ENCODE peak calls at places on chromosomes 16 and 17, in seven cellular contexts. K is AG04449, H is A549, V is ascending aorta, Z is mesothelial cell of epicardium, Y is cardiac muscle cell, I is iPS DF 19.7. T is an unnamed sample.

GRCh38 chr17:77356109-77356689 is 215.4 kb downstream of the SEC14L1 start:
- DNase-seq in K (no peak), H (no peak), V (peak), Z (peak), Y (no peak), I (no peak), T (peak)

GRCh38 chr17:10050597-10051101 is 145.6 kb upstream of the RCVRN start:
- DNase-seq in K (no peak), H (no peak), V (no peak), Z (no peak), Y (peak), I (no peak), T (no peak)

GRCh38 chr17:82358467-82359350 is at the start of gene TEX19:
- DNase-seq in K (no peak), H (peak), V (no peak), Z (no peak), Y (no peak), I (no peak), T (peak)

GRCh38 chr16:15482068-15482747 is 47.8 kb downstream of the BMERB1 start:
- DNase-seq in K (peak), H (peak), V (peak), Z (no peak), Y (peak), I (peak), T (peak)

GRCh38 chr16:1263591-1264216 is 7.8 kb downstream of the TPSD1 start:
- DNase-seq in K (no peak), H (no peak), V (no peak), Z (no peak), Y (no peak), I (no peak), T (no peak)

GRCh38 chr17:46159686-46160085 is 33.5 kb downstream of the KANSL1 start:
- DNase-seq in K (peak), H (no peak), V (no peak), Z (no peak), Y (peak), I (no peak), T (no peak)

GRCh38 chr16:30418350-30419181 is 11.2 kb downstream of the ZNF771 start:
- DNase-seq in K (no peak), H (no peak), V (no peak), Z (no peak), Y (no peak), I (no peak), T (no peak)

GRCh38 chr17:75498726-75499213 is 16.6 kb downstream of the CASKIN2 start:
- DNase-seq in K (no peak), H (no peak), V (no peak), Z (no peak), Y (peak), I (no peak), T (peak)

GRCh38 chr16:4435668-4436067 is 10.0 kb downstream of the DNAJA3 start:
- DNase-seq in K (no peak), H (no peak), V (no peak), Z (no peak), Y (peak), I (no peak), T (no peak)

GRCh38 chr17:19728114-19728495 is 11.7 kb upstream of the SLC47A2 start:
- DNase-seq in K (peak), H (no peak), V (peak), Z (no peak), Y (peak), I (no peak), T (peak)

GRCh38 chr17:4509923-4510614 is 11.4 kb downstream of the SPNS2 start:
- DNase-seq in K (no peak), H (no peak), V (peak), Z (no peak), Y (no peak), I (no peak), T (no peak)

GRCh38 chr16:67339453-67339852 is 12.8 kb downstream of the LRRC36 start:
- DNase-seq in K (no peak), H (no peak), V (no peak), Z (no peak), Y (peak), I (no peak), T (peak)

GRCh38 chr17:1720856-1721386 is 3.6 kb upstream of the WDR81 start:
- DNase-seq in K (no peak), H (peak), V (no peak), Z (peak), Y (peak), I (no peak), T (peak)

GRCh38 chr17:40953876-40954275 is 12.9 kb downstream of the KRT39 start:
- DNase-seq in K (peak), H (no peak), V (no peak), Z (no peak), Y (no peak), I (no peak), T (no peak)

GRCh38 chr17:72184805-72185204 is 64.0 kb downstream of the SOX9 start:
- DNase-seq in K (no peak), H (no peak), V (no peak), Z (no peak), Y (peak), I (no peak), T (no peak)

GRCh38 chr17:11787074-11787473 is 188.8 kb downstream of the DNAH9 start:
- DNase-seq in K (no peak), H (no peak), V (no peak), Z (no peak), Y (no peak), I (no peak), T (no peak)

GRCh38 chr16:27642753-27643152 is 92.8 kb downstream of the KATNIP start:
- DNase-seq in K (no peak), H (no peak), V (no peak), Z (no peak), Y (peak), I (no peak), T (peak)

GRCh38 chr17:75877752-75878173 is 618 bp downstream of the TRIM47 start:
- DNase-seq in K (no peak), H (no peak), V (peak), Z (peak), Y (peak), I (no peak), T (peak)

GRCh38 chr17:628507-628941 is 86.1 kb downstream of the VPS53 start:
- DNase-seq in K (no peak), H (no peak), V (no peak), Z (no peak), Y (peak), I (no peak), T (no peak)

GRCh38 chr16:84950906-84951305 is 60.4 kb downstream of the ZDHHC7 start:
- DNase-seq in K (no peak), H (peak), V (no peak), Z (no peak), Y (no peak), I (no peak), T (peak)

GRCh38 chr17:39011907-39012468 is 44.8 kb upstream of the FBXO47 start:
- DNase-seq in K (no peak), H (peak), V (no peak), Z (no peak), Y (no peak), I (peak), T (no peak)

GRCh38 chr17:8158267-8159031 is 4.3 kb downstream of the VAMP2 start:
- DNase-seq in K (peak), H (peak), V (peak), Z (peak), Y (peak), I (no peak), T (peak)

GRCh38 chr17:48483004-48483403 is 47.8 kb downstream of the HOXB1 start:
- DNase-seq in K (no peak), H (no peak), V (no peak), Z (no peak), Y (no peak), I (no peak), T (no peak)

GRCh38 chr17:78272181-78272913 is 40.9 kb downstream of the TMEM235 start:
- DNase-seq in K (no peak), H (no peak), V (no peak), Z (no peak), Y (peak), I (no peak), T (peak)

T was measured in SK-MEL-5.